ENCODE peak calls at places on chromosomes 5 and 9, in nine cellular contexts. H is brain microvascular endothelial cell, G is OCI-LY7, J is hepatocyte, E is pancreas, B is Panc1, F is HCT116, L is GM23338, O is left lung. S is an unnamed sample.

GRCh38 chr9:99069532-99069931 is 35.4 kb upstream of the TGFBR1 start:
- DNase-seq in E (no peak), H (no peak), L (no peak), B (no peak), G (no peak), F (no peak), J (no peak), O (no peak), S (no peak)

GRCh38 chr9:124282442-124283231 is 24.9 kb downstream of the NEK6 start:
- DNase-seq in B (no peak), H (peak), L (no peak), E (no peak), J (peak), G (no peak), F (no peak), O (no peak), S (no peak)

GRCh38 chr5:43020294-43020711 is 19.8 kb downstream of the ANXA2R start:
- DNase-seq in G (peak), H (no peak), E (no peak), F (no peak), O (no peak), J (no peak), L (peak), B (no peak), S (no peak)

GRCh38 chr9:73143606-73144328 is 7.9 kb upstream of the ANXA1 start:
- DNase-seq in F (peak), L (no peak), G (no peak), B (no peak), H (peak), O (no peak), J (peak), E (no peak), S (no peak)

GRCh38 chr5:139755892-139756671 is 39.5 kb upstream of the PSD2 start:
- DNase-seq in O (peak), J (peak), F (no peak), G (no peak), L (peak), E (no peak), B (no peak), H (no peak), S (no peak)

GRCh38 chr9:35112257-35113020 is 3.2 kb downstream of the ATOSB start:
- DNase-seq in G (no peak), H (peak), B (no peak), L (no peak), F (no peak), E (no peak), J (no peak), O (no peak), S (no peak)

GRCh38 chr9:34568783-34569182 is 20.7 kb downstream of the CNTFR start:
- DNase-seq in L (peak), H (no peak), E (no peak), J (no peak), G (no peak), F (no peak), O (peak), B (no peak), S (no peak)

GRCh38 chr9:134618823-134619454 is 22.7 kb upstream of the COL5A1 start:
- DNase-seq in B (no peak), E (peak), L (no peak), J (no peak), O (peak), F (no peak), G (no peak), H (no peak), S (no peak)

GRCh38 chr9:119289740-119290139 is 79.5 kb downstream of the BRINP1 start:
- DNase-seq in F (no peak), O (no peak), H (peak), E (no peak), B (peak), G (peak), L (peak), J (peak), S (no peak)

GRCh38 chr9:93701494-93702218 is 125.3 kb downstream of the PHF2 start:
- DNase-seq in J (no peak), E (peak), L (no peak), O (no peak), B (no peak), G (no peak), F (no peak), H (no peak), S (no peak)

GRCh38 chr5:142283304-142283703 is 41.5 kb downstream of the SPRY4 start:
- DNase-seq in F (no peak), H (no peak), O (no peak), B (no peak), L (no peak), G (no peak), J (no peak), E (no peak), S (no peak)

GRCh38 chr5:10482791-10483530 is 41.3 kb downstream of the ROPN1L start:
- DNase-seq in J (no peak), B (no peak), E (no peak), O (no peak), L (no peak), H (no peak), F (no peak), G (no peak), S (no peak)

GRCh38 chr5:180343846-180344327 is 9.2 kb downstream of the GFPT2 start:
- DNase-seq in F (no peak), G (no peak), O (peak), E (no peak), B (no peak), J (peak), H (no peak), L (no peak), S (no peak)

GRCh38 chr5:169576181-169576598 is 7.4 kb upstream of the SPDL1 start:
- DNase-seq in J (peak), E (no peak), L (no peak), F (no peak), G (no peak), H (peak), B (no peak), O (no peak), S (no peak)

GRCh38 chr5:141560725-141561483 is 57.9 kb downstream of the DIAPH1 start:
- DNase-seq in G (no peak), O (no peak), L (peak), J (peak), F (peak), B (no peak), H (peak), E (peak), S (no peak)

GRCh38 chr9:121494192-121494591 is 5.5 kb downstream of the GGTA1 start:
- DNase-seq in H (no peak), E (no peak), O (no peak), J (no peak), B (no peak), F (no peak), L (no peak), G (no peak), S (no peak)

GRCh38 chr5:172007795-172008465 is 1.5 kb upstream of the FBXW11 start:
- DNase-seq in O (no peak), G (no peak), B (no peak), L (no peak), J (no peak), H (peak), E (no peak), F (no peak), S (no peak)

GRCh38 chr9:14830057-14830456 is 80.2 kb downstream of the FREM1 start:
- DNase-seq in H (no peak), G (no peak), E (no peak), B (no peak), O (no peak), F (no peak), J (no peak), L (no peak), S (no peak)

GRCh38 chr5:154189256-154189818 is 1.2 kb upstream of the GALNT10 start:
- DNase-seq in E (peak), J (no peak), G (no peak), B (no peak), F (no peak), H (no peak), L (peak), O (peak), S (no peak)

GRCh38 chr9:105439428-105439827 is 8.4 kb upstream of the FSD1L start:
- DNase-seq in E (no peak), G (no peak), B (no peak), F (no peak), H (peak), O (no peak), J (no peak), L (no peak), S (no peak)

GRCh38 chr5:41517909-41518308 is 7.5 kb upstream of the PLCXD3 start:
- DNase-seq in E (no peak), L (peak), B (no peak), O (no peak), H (no peak), F (no peak), J (peak), G (no peak), S (no peak)

GRCh38 chr9:4750021-4750673 is 9.1 kb upstream of the AK3 start:
- DNase-seq in O (no peak), B (no peak), L (peak), J (peak), G (peak), H (peak), E (no peak), F (no peak), S (no peak)

GRCh38 chr5:86861514-86861913 is 243.8 kb downstream of the COX7C start:
- DNase-seq in B (no peak), E (no peak), O (no peak), G (no peak), L (no peak), H (no peak), J (no peak), F (no peak), S (no peak)

GRCh38 chr5:86862093-86862492 is 244.4 kb downstream of the COX7C start:
- DNase-seq in J (no peak), H (no peak), O (no peak), B (no peak), G (no peak), E (no peak), L (no peak), F (no peak), S (no peak)

GRCh38 chr5:86864022-86864421 is 246.3 kb downstream of the COX7C start:
- DNase-seq in H (no peak), B (no peak), G (no peak), F (no peak), J (peak), E (no peak), L (no peak), O (no peak), S (no peak)

GRCh38 chr5:86858452-86858851 is 240.7 kb downstream of the COX7C start:
- DNase-seq in L (no peak), O (no peak), B (no peak), G (no peak), F (no peak), J (no peak), E (no peak), H (no peak), S (no peak)
- H3K27ac ChIP-seq in L (no peak), O (no peak), B (no peak), G (no peak), F (no peak), J (no peak), E (no peak), H (no peak), S (no peak)

GRCh38 chr9:136239135-136239962 is 6.3 kb downstream of the QSOX2 start:
- DNase-seq in F (no peak), E (no peak), L (no peak), H (no peak), O (peak), J (no peak), B (no peak), G (no peak), S (no peak)

GRCh38 chr9:136239963-136240330 is 5.7 kb downstream of the QSOX2 start:
- DNase-seq in G (peak), E (no peak), B (no peak), L (no peak), J (no peak), F (no peak), O (peak), H (no peak), S (no peak)

GRCh38 chr9:136241540-136241939 is 4.1 kb downstream of the QSOX2 start:
- DNase-seq in J (no peak), O (no peak), H (no peak), E (no peak), F (no peak), B (no peak), G (no peak), L (no peak), S (no peak)

GRCh38 chr9:136242248-136242647 is 3.4 kb downstream of the QSOX2 start:
- DNase-seq in G (no peak), O (no peak), E (no peak), B (no peak), J (no peak), H (no peak), L (no peak), F (no peak), S (no peak)

GRCh38 chr9:136240941-136241340 is 4.7 kb downstream of the QSOX2 start:
- DNase-seq in F (no peak), H (no peak), G (no peak), L (no peak), J (no peak), E (no peak), O (no peak), B (no peak), S (no peak)
- H3K4me3 ChIP-seq in F (no peak), H (no peak), G (peak), L (no peak), J (no peak), E (no peak), O (no peak), B (no peak), S (no peak)

DNA sequence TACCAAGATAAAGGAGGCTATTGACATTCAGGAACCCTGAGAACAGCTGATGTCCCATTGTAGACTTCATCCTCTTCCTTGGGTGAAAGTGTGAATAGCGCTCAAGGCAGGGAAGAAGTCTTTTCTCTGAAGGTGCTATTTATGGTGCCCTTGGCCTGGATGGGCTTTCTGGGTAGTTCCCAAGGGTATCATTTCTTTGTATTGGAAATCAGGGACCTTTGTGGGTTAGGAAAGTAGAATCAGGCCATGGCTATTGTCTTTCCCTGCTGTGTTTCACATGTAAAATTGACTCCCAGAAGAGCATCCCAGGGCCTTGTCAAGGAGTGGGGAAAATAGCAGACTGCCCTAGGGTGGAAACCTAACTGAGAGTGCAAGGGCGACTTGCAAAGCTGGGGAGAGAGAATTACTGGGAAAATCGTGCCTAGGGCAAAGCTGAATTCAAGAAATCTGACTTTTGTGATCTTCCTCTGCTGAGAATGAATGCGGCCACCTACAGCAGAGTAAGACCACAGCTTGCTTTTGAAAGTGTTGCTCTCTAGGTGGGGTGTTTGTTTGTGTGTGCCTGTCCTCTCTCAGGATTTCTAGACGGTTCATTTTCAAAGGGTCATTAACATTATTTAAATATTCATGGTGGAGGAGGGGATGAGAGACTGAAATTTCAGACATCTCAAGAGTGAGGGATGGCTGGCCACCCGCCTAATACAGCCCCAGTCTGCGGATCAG is 160.6 kb downstream of the C9orf152 start:
- DNase-seq in G (no peak), O (no peak), L (peak), H (no peak), B (no peak), E (no peak), F (no peak), J (no peak), S (no peak)
- H3K27ac ChIP-seq in G (peak), O (no peak), L (peak), H (no peak), B (no peak), E (no peak), F (no peak), J (no peak), S (no peak)

GRCh38 chr5:74543162-74543995 is 97.1 kb downstream of the ENC1 start:
- DNase-seq in O (no peak), J (peak), L (peak), H (peak), B (peak), E (no peak), G (no peak), F (peak), S (no peak)
- H3K4me3 ChIP-seq in O (no peak), J (no peak), L (peak), H (peak), B (peak), E (no peak), G (no peak), F (peak), S (no peak)

GRCh38 chr5:133397986-133398645 is 214.2 kb downstream of the FSTL4 start:
- DNase-seq in E (no peak), J (no peak), F (no peak), H (no peak), B (no peak), L (no peak), G (no peak), O (no peak), S (no peak)
- H3K27ac ChIP-seq in E (no peak), J (no peak), F (no peak), H (no peak), B (no peak), L (no peak), G (no peak), O (no peak), S (no peak)

DNA sequence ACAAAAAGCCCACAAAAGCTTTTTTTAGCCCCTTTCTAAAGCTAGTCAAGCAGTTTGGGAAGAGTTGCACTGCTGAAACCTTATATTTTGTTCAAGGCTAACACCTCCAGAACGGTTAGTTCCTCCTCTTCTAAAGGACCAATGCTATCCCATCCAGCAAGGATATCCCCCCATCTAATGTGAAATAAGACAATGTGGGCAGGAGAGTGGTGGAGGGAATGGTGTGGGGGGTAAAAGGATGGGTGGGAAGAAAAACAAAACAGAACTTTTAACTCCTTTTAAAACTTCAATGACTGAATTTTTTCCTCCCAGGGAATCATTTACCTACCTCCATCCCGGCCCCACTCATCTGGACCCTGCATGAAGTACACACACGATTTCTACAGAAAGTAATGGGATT is 21.2 kb downstream of the PTCH1 start:
- DNase-seq in H (no peak), L (no peak), G (no peak), J (no peak), F (no peak), E (no peak), B (no peak), O (no peak), S (no peak)
- H3K4me3 ChIP-seq in H (no peak), L (peak), G (peak), J (no peak), F (no peak), E (no peak), B (no peak), O (no peak), S (peak)